ENCODE peak calls at places on chromosomes 2 and 18, in ten cellular contexts. S is sigmoid colon, W is upper lobe of left lung, P is suprapubic skin, K is K562, B is esophagus muscularis mucosa, J is stomach, T is GM12878, X is HepG2, E is H1. R is an unnamed sample.

GRCh38 chr2:227805578-227805977 is 8.1 kb upstream of the CCL20 start:
- DNase-seq in E (no peak), X (no peak), T (peak), W (peak), S (no peak), P (no peak), J (no peak), B (peak), K (no peak), R (no peak)

GRCh38 chr2:29817846-29818680 is 103.3 kb downstream of the ALK start:
- DNase-seq in X (no peak), K (no peak), J (no peak), B (no peak), P (no peak), S (no peak), W (no peak), T (no peak), E (no peak), R (no peak)

GRCh38 chr2:205188516-205189138 is 493.7 kb upstream of the NRP2 start:
- DNase-seq in K (no peak), T (no peak), P (peak), X (no peak), S (peak), W (no peak), J (no peak), B (no peak), E (no peak), R (peak)

GRCh38 chr18:58476521-58477210 is 152.2 kb downstream of the ALPK2 start:
- DNase-seq in P (no peak), J (no peak), X (no peak), B (no peak), K (no peak), T (no peak), E (no peak), W (no peak), S (no peak), R (no peak)

GRCh38 chr2:39158351-39158750 is 37.5 kb upstream of the SOS1 start:
- DNase-seq in P (no peak), X (no peak), T (no peak), J (no peak), W (no peak), K (no peak), E (no peak), S (no peak), B (no peak), R (no peak)

GRCh38 chr2:158407031-158407430 is 49.5 kb downstream of the CCDC148 start:
- DNase-seq in P (no peak), B (no peak), S (no peak), T (no peak), J (no peak), K (no peak), E (no peak), W (no peak), X (no peak), R (no peak)

GRCh38 chr2:169480079-169480465 is 778 bp downstream of the BBS5 start:
- DNase-seq in X (no peak), T (no peak), E (no peak), J (no peak), B (no peak), K (no peak), S (no peak), W (no peak), P (no peak), R (no peak)

GRCh38 chr2:8086796-8087479 is 594.9 kb upstream of the ID2 start:
- DNase-seq in W (no peak), P (no peak), E (no peak), X (no peak), B (peak), S (no peak), J (no peak), T (no peak), K (no peak), R (no peak)

GRCh38 chr18:48126240-48126639 is 195.8 kb upstream of the SMAD2 start:
- DNase-seq in S (no peak), B (no peak), K (no peak), T (no peak), W (no peak), P (no peak), J (no peak), E (no peak), X (no peak), R (no peak)

GRCh38 chr2:24552836-24553235 is 61.8 kb downstream of the NCOA1 start:
- DNase-seq in T (no peak), S (no peak), W (no peak), E (no peak), P (no peak), X (no peak), K (no peak), B (no peak), J (no peak), R (no peak)

GRCh38 chr18:75282746-75283145 is 72.1 kb downstream of the TSHZ1 start:
- DNase-seq in J (no peak), B (peak), X (no peak), K (no peak), P (no peak), W (no peak), S (no peak), E (no peak), T (no peak), R (no peak)

GRCh38 chr2:219454217-219454616 is 19.6 kb downstream of the SPEG start:
- DNase-seq in E (no peak), W (no peak), B (no peak), S (peak), T (no peak), J (no peak), K (no peak), P (no peak), X (no peak), R (no peak)

GRCh38 chr2:179340678-179341077 is 76.0 kb upstream of the SESTD1 start:
- DNase-seq in B (no peak), X (peak), W (peak), E (no peak), K (no peak), T (no peak), P (no peak), J (no peak), S (no peak), R (no peak)

GRCh38 chr2:161237397-161238263 is 70.6 kb upstream of the PSMD14 start:
- DNase-seq in E (peak), J (peak), B (peak), T (no peak), P (peak), W (peak), X (no peak), S (peak), K (no peak), R (peak)

GRCh38 chr2:173986805-173987204 is 21.6 kb upstream of the SP3 start:
- DNase-seq in T (no peak), X (peak), B (no peak), P (peak), J (no peak), W (no peak), K (no peak), S (peak), E (no peak), R (peak)

GRCh38 chr2:204228169-204228940 is 291.8 kb downstream of the ICOS start:
- DNase-seq in P (no peak), X (no peak), K (no peak), S (no peak), B (no peak), J (no peak), E (no peak), W (no peak), T (no peak), R (no peak)

GRCh38 chr18:78528437-78529228 is 451.0 kb upstream of the SALL3 start:
- DNase-seq in J (no peak), W (no peak), P (no peak), T (no peak), E (no peak), S (no peak), X (no peak), K (no peak), B (no peak), R (no peak)

GRCh38 chr18:28087173-28087563 is 89.8 kb downstream of the CDH2 start:
- DNase-seq in T (no peak), S (no peak), J (peak), W (no peak), X (peak), E (no peak), B (no peak), P (no peak), K (no peak), R (peak)

GRCh38 chr2:186733414-186733813 is 39.6 kb downstream of the FAM171B start:
- DNase-seq in X (no peak), S (no peak), T (no peak), J (no peak), K (no peak), P (no peak), B (no peak), E (no peak), W (no peak), R (no peak)

GRCh38 chr2:60958361-60958760 is 59.2 kb upstream of the PEX13 start:
- DNase-seq in W (no peak), P (no peak), K (no peak), X (no peak), E (no peak), J (no peak), B (no peak), S (no peak), T (no peak), R (no peak)

GRCh38 chr2:227566012-227566411 is 32.7 kb upstream of the SCYGR2 start:
- DNase-seq in X (no peak), P (no peak), E (no peak), S (no peak), T (no peak), W (no peak), K (no peak), J (no peak), B (no peak), R (no peak)

GRCh38 chr18:31741096-31741735 is 19.5 kb downstream of the SLC25A52 start:
- DNase-seq in T (peak), W (peak), S (no peak), X (peak), B (no peak), K (peak), P (no peak), J (peak), E (peak), R (peak)

GRCh38 chr2:45191972-45192371 is 182.7 kb upstream of the SIX2 start:
- DNase-seq in S (peak), T (no peak), X (no peak), K (no peak), P (no peak), J (no peak), B (no peak), W (no peak), E (no peak), R (no peak)

GRCh38 chr2:215002500-215002899 is 135.9 kb downstream of the ABCA12 start:
- DNase-seq in K (peak), E (no peak), X (peak), S (no peak), T (no peak), P (no peak), W (no peak), B (no peak), J (no peak), R (no peak)

GRCh38 chr2:205288681-205289080 is 393.6 kb upstream of the NRP2 start:
- DNase-seq in B (no peak), T (no peak), E (no peak), J (no peak), X (no peak), W (no peak), K (no peak), S (no peak), P (no peak), R (no peak)

GRCh38 chr2:30262716-30263309 is 31.5 kb downstream of the LBH start:
- DNase-seq in T (no peak), K (no peak), X (no peak), E (no peak), J (no peak), W (no peak), S (no peak), B (no peak), P (no peak), R (no peak)

GRCh38 chr2:150570712-150571111 is 83.2 kb upstream of the RND3 start:
- DNase-seq in B (no peak), S (no peak), X (no peak), P (no peak), J (no peak), T (no peak), K (no peak), W (no peak), E (no peak), R (no peak)

GRCh38 chr2:150153646-150154307 is 333.7 kb downstream of the RND3 start:
- DNase-seq in T (no peak), B (no peak), K (no peak), X (no peak), J (no peak), P (no peak), E (no peak), S (no peak), W (no peak), R (no peak)

GRCh38 chr18:43805646-43806194 is 528.4 kb upstream of the SYT4 start:
- DNase-seq in B (no peak), E (no peak), T (no peak), J (no peak), W (peak), P (no peak), S (no peak), K (no peak), X (no peak), R (no peak)

GRCh38 chr2:86068098-86069047 is 37.3 kb downstream of the POLR1A start:
- DNase-seq in S (no peak), B (no peak), J (no peak), E (no peak), P (no peak), W (no peak), X (no peak), K (no peak), T (no peak), R (peak)

GRCh38 chr18:10023853-10024638 is 110.2 kb downstream of the VAPA start:
- DNase-seq in J (no peak), W (peak), X (no peak), T (no peak), E (no peak), S (no peak), B (no peak), P (no peak), K (no peak), R (no peak)

DNA sequence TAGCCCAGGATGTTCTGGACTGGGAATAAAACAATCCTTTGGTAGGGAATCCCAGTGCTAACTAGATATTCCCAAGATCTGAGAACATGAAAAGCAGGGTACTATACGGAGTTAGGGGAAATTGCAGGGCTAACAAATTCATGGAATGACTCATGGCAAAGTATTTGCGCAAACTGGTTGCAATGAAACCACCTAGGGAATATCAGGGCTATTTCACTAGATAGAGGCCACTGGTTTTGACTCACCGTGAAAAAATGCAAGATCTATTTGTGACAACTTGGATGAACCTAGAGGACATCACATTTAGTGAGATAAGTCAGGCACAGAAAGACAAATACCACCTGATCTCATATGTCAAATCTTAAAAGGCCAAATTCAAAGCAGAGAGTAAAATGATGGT is 233.3 kb downstream of the MBD2 start:
- DNase-seq in W (no peak), P (no peak), K (no peak), S (no peak), J (no peak), T (no peak), E (no peak), B (no peak), X (peak), R (no peak)
- TF ChIP-seq EP300 in W (no peak), P (no peak), K (no peak), S (no peak), J (no peak), T (no peak), E (no peak), B (no peak), X (no peak), R (no peak)

DNA sequence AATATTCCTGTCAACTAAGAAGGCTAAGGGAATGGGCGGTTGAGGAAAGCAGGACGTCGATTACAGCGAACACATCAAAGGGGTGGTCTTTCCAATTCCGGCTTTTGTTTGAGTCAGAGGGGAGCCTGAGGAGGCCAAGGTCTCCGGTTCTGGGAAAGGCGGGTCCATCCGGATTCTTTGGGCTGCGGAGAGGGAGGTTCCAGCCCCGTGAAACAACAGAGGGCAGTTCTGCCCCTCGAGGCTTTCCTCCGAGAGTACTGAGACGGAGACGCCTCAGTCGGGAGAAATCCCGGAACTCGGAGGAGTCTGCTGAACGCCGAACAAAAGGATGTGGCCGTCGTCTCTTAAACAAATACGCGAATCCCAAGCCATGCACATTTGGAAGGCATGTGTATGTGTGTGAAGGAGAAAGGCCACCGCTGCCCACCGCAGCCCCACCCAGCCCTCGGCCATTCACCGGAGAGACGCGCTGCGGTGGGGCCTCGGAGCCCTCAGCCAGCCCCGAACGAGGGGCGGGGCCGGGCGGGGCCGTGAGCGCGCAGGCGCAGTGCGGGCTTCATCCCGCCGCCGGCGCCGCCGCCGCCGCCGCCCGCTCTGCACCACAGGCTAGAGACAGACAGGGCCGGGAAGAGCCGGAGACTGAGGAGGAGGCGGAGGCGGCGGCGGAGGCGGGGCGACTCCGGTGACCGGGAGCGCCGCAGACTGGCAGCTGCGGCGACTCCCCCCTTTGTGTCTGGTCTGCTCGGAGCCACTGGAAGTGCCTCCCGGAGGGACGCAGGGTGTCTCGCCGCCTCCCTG is at the start of gene BMPR2:
- DNase-seq in J (peak), E (peak), W (peak), K (peak), B (peak), P (peak), S (peak), T (no peak), X (peak), R (peak)
- TF ChIP-seq POLR2A in J (no peak), E (peak), W (peak), K (peak), B (peak), P (no peak), S (peak), T (peak), X (peak), R (peak)

GRCh38 chr2:98086491-98087446 is at the start of gene VWA3B:
- DNase-seq in J (peak), B (no peak), E (peak), S (peak), P (peak), X (no peak), K (peak), T (no peak), W (peak), R (peak)
- TF ChIP-seq POLR2AphosphoS5 in J (peak), B (peak), E (no peak), S (no peak), P (no peak), X (no peak), K (no peak), T (no peak), W (peak), R (peak)

GRCh38 chr18:25109484-25109883 is 242.5 kb downstream of the ZNF521 start:
- DNase-seq in E (no peak), T (no peak), X (no peak), K (no peak), S (no peak), B (no peak), W (no peak), J (no peak), P (no peak), R (no peak)

GRCh38 chr18:25113081-25113480 is 238.9 kb downstream of the ZNF521 start:
- DNase-seq in B (no peak), E (no peak), T (no peak), J (no peak), W (no peak), K (no peak), P (no peak), X (no peak), S (no peak), R (no peak)

DNA sequence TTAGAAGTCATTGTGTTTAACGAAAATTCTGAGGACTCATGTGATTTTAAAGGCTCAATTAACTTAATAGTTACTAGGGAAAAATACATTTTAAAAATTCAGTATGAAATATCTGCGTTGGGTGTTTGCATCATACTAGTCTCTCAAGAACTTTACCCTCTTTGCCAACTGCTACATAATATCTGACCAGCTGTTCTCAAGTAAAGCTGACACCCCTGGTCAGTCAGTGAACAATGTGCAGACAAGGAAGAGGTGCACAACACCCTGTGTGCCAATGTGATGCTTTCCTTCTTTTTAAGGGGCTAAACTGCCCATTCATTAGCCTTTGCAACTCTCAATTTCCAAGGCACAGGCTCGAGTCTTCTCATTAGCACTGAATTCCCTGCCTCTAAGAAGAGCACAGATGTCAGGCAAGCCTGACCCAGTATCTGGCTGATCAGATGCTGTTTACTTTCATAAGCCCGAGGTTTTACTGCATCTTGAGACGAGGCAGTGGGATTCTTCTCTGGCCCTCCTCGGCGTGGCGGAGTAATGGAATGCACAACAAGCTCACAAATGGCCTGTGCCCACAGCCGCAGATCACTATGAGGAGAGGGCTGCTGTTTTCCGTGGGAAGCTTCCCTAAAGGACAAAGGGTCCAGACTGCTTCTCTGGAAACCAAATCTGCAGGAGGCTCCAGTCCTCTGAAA is 240.4 kb downstream of the ZNF521 start:
- DNase-seq in B (no peak), S (no peak), K (no peak), W (no peak), J (no peak), E (no peak), X (no peak), P (no peak), T (no peak), R (no peak)
- TF ChIP-seq EP300 in B (no peak), S (no peak), K (no peak), W (no peak), J (no peak), E (no peak), X (no peak), P (no peak), T (no peak), R (no peak)

R was measured in transverse colon.